ENCODE peak calls at places on chromosomes 6 and 20, in five cellular contexts. Y, Q, X, P and S are unnamed samples.

GRCh38 chr6:22363166-22363965 is 66.5 kb upstream of the PRL start:
- DNase-seq in Y (no peak), Q (no peak), X (no peak), P (peak), S (no peak)

GRCh38 chr6:138161434-138162103 is at the start of gene ARFGEF3:
- DNase-seq in Y (no peak), Q (peak), X (peak), P (peak), S (peak)

GRCh38 chr20:50886184-50886790 is 45.0 kb downstream of the ADNP start:
- DNase-seq in Y (no peak), Q (no peak), X (no peak), P (no peak), S (no peak)

GRCh38 chr6:168915855-168916254 is 337.8 kb downstream of the THBS2 start:
- DNase-seq in Y (no peak), Q (no peak), X (no peak), P (no peak), S (no peak)

GRCh38 chr20:39623584-39624234 is 661.6 kb downstream of the DHX35 start:
- DNase-seq in Y (no peak), Q (no peak), X (no peak), P (peak), S (peak)

GRCh38 chr6:8441452-8441851 is 6.1 kb upstream of the SLC35B3 start:
- DNase-seq in Y (no peak), Q (no peak), X (no peak), P (no peak), S (no peak)

GRCh38 chr20:19497064-19497463 is 261.0 kb upstream of the RIN2 start:
- DNase-seq in Y (peak), Q (no peak), X (no peak), P (peak), S (peak)

GRCh38 chr20:59632426-59633113 is 28.2 kb downstream of the PHACTR3 start:
- DNase-seq in Y (no peak), Q (no peak), X (no peak), P (no peak), S (no peak)

GRCh38 chr6:24933868-24934401 is 1.8 kb downstream of the RIPOR2 start:
- DNase-seq in Y (peak), Q (peak), X (no peak), P (peak), S (no peak)

GRCh38 chr20:43191946-43192847 is 2.5 kb upstream of the PTPRT start:
- DNase-seq in Y (no peak), Q (peak), X (no peak), P (peak), S (no peak)

GRCh38 chr20:58109126-58109880 is 119.2 kb downstream of the ANKRD60 start:
- DNase-seq in Y (peak), Q (no peak), X (no peak), P (peak), S (peak)

GRCh38 chr20:45047581-45048119 is 53.3 kb downstream of the KCNS1 start:
- DNase-seq in Y (no peak), Q (no peak), X (no peak), P (no peak), S (no peak)

GRCh38 chr6:17013701-17014100 is 88.1 kb upstream of the STMND1 start:
- DNase-seq in Y (peak), Q (no peak), X (no peak), P (peak), S (peak)

GRCh38 chr6:106617302-106617701 is 12.0 kb downstream of the RTN4IP1 start:
- DNase-seq in Y (no peak), Q (no peak), X (no peak), P (no peak), S (no peak)